ENCODE peak calls at places on chromosomes 16 and 17, in five cellular contexts. H is lower leg skin, C is uterus, D is heart left ventricle, M is body of pancreas. B is an unnamed sample.

GRCh38 chr16:68907297-68907999 is 64.1 kb downstream of the TANGO6 start:
- DNase-seq in H (peak), C (no peak), D (no peak), M (no peak), B (peak)

GRCh38 chr17:75908201-75908600 is 3.5 kb upstream of the MRPL38 start:
- DNase-seq in H (no peak), C (no peak), D (peak), M (no peak), B (no peak)

GRCh38 chr16:65704866-65705265 is 583.0 kb upstream of the CDH11 start:
- DNase-seq in H (no peak), C (no peak), D (no peak), M (no peak), B (no peak)

GRCh38 chr17:27473748-27474609 is 17.7 kb downstream of the KSR1 start:
- DNase-seq in H (no peak), C (peak), D (peak), M (peak), B (no peak)

GRCh38 chr17:18159551-18160120 is 24.0 kb upstream of the ALKBH5 start:
- DNase-seq in H (no peak), C (no peak), D (no peak), M (no peak), B (no peak)

GRCh38 chr16:15765880-15766279 is 90.9 kb downstream of the MYH11 start:
- DNase-seq in H (no peak), C (no peak), D (peak), M (peak), B (no peak)

GRCh38 chr16:49744244-49744976 is 111.5 kb downstream of the ZNF423 start:
- DNase-seq in H (no peak), C (no peak), D (no peak), M (no peak), B (no peak)

GRCh38 chr17:79861371-79862216 is 22.4 kb upstream of the CBX4 start:
- DNase-seq in H (no peak), C (no peak), D (no peak), M (no peak), B (no peak)

GRCh38 chr17:9330140-9330902 is 245.3 kb downstream of the STX8 start:
- DNase-seq in H (no peak), C (no peak), D (no peak), M (no peak), B (no peak)

GRCh38 chr16:5918553-5919127 is 821.0 kb upstream of the EEF2KMT start:
- DNase-seq in H (peak), C (no peak), D (no peak), M (peak), B (no peak)

GRCh38 chr17:78127888-78128615 is 503 bp downstream of the TMC6 start:
- DNase-seq in H (peak), C (no peak), D (no peak), M (peak), B (peak)
- TF ChIP-seq POLR2A in H (no peak), C (no peak), D (no peak), M (no peak), B (no peak)

GRCh38 chr16:13835357-13835756 is 84.6 kb upstream of the ERCC4 start:
- DNase-seq in H (no peak), C (no peak), D (no peak), M (no peak), B (no peak)

GRCh38 chr16:13845232-13845631 is 74.7 kb upstream of the ERCC4 start:
- DNase-seq in H (no peak), C (no peak), D (no peak), M (no peak), B (no peak)

GRCh38 chr16:13835935-13836334 is 84.0 kb upstream of the ERCC4 start:
- DNase-seq in H (no peak), C (no peak), D (no peak), M (no peak), B (no peak)

GRCh38 chr16:13839577-13839976 is 80.4 kb upstream of the ERCC4 start:
- DNase-seq in H (no peak), C (no peak), D (no peak), M (no peak), B (no peak)
- TF ChIP-seq CTCF in H (no peak), C (no peak), D (no peak), M (no peak), B (no peak)

GRCh38 chr16:88885693-88886253 is 19.3 kb upstream of the PABPN1L start:
- DNase-seq in H (no peak), C (no peak), D (no peak), M (no peak), B (no peak)
- TF ChIP-seq POLR2A in H (no peak), C (no peak), D (no peak), M (no peak), B (no peak)

GRCh38 chr17:16215965-16216316 is 607 bp upstream of the NCOR1 start:
- DNase-seq in H (peak), C (peak), D (no peak), M (no peak), B (no peak)

GRCh38 chr17:16215002-16215272 is 397 bp downstream of the NCOR1 start:
- DNase-seq in H (peak), C (peak), D (no peak), M (peak), B (peak)

GRCh38 chr17:16214190-16215001 is 938 bp downstream of the NCOR1 start:
- DNase-seq in H (no peak), C (no peak), D (no peak), M (no peak), B (no peak)

GRCh38 chr17:16215273-16215964 is at the start of gene NCOR1:
- DNase-seq in H (peak), C (peak), D (peak), M (peak), B (peak)

DNA sequence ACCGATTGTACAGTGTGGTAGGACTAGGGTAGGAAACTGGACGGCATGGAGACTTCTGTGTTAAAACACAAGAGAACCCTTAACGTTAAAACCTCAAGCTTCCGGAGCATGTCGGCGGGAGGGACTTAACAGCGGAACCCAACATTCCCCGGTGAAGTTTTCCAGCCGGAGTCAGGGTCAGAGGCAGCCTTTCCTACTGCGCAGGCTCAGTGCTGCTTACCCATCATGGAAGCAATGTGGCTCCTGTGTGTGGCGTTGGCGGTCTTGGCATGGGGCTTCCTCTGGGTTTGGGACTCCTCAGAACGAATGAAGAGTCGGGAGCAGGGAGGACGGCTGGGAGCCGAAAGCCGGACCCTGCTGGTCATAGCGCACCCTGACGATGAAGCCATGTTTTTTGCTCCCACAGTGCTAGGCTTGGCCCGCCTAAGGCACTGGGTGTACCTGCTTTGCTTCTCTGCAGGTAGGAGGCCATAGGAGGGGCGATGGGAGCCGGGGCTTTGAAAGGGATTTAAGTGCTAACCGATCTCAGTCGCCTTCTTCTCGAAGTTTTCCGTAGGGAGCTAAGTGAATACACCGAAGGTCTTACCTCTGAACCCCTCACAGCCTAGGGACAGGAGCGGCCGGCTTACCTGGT is at the start of gene PIGL:
- DNase-seq in H (peak), C (peak), D (peak), M (peak), B (peak)
- TF ChIP-seq CTCF in H (no peak), C (peak), D (no peak), M (no peak), B (no peak)